ENCODE peak calls at places on chromosomes 12 and 14, in five cellular contexts. V, O, L, A and H are unnamed samples.

GRCh38 chr14:97580923-97581495 is 783.8 kb downstream of the VRK1 start:
- DNase-seq in V (no peak), A (no peak), L (no peak), O (no peak), H (no peak)

GRCh38 chr12:85281947-85282312 is 1.9 kb downstream of the ALX1 start:
- DNase-seq in V (no peak), L (no peak), A (no peak), O (no peak), H (no peak)

GRCh38 chr12:50641566-50641965 is 122.3 kb upstream of the ATF1 start:
- DNase-seq in O (no peak), A (no peak), L (no peak), V (no peak), H (peak; percentile 19)

GRCh38 chr14:22333408-22334274 is 255.4 kb downstream of the DAD1 start:
- DNase-seq in V (peak; percentile 85), A (peak; percentile 52), O (no peak), L (no peak), H (no peak)

GRCh38 chr12:112008918-112009317 is 4.0 kb downstream of the TMEM116 start:
- DNase-seq in A (no peak), L (no peak), V (no peak), O (no peak), H (no peak)

GRCh38 chr12:109530301-109530685 is 43.0 kb downstream of the MMAB start:
- DNase-seq in V (no peak), L (peak; percentile 89), A (no peak), O (no peak), H (no peak)

GRCh38 chr14:49992901-49993335 is 100.0 kb downstream of the ARF6 start:
- DNase-seq in L (no peak), V (peak; percentile 95), O (no peak), A (no peak), H (peak; percentile 46)

GRCh38 chr14:93104961-93105360 is 10.8 kb downstream of the ITPK1 start:
- DNase-seq in L (no peak), O (no peak), V (no peak), A (no peak), H (no peak)

DNA sequence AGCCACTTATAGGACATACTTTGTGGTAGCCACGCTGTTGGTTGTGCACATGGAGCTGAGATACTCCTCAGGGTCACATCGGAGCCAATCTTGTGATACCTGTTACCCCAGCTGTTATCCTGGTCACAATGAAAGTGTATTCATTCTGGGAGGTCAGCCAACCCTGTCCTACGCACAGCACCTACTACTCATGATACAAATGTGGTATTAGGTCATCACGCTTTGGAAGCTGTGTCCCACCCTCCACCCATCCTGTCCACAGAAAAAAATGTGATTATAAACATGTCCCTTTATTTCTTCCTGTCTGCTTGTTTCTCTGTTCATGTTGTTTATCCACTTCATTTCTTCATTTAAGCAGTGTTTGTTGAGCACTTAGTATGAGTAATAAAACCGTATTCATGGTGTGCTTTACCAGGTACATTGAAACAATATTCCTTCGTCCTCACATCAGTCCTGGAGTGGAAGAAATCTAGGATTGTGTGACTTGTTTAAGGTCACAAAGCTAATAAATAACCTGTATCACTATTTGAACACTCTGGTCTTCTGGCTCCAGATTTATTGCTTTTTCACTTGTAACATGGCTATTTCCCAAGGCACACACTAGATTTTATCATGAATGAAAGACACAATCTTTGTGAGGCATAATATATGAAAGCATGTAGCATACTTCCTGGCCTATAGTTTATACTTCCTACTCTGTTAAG is 73.1 kb downstream of the DERA start:
- DNase-seq in V (peak; percentile 20), L (no peak), A (no peak), O (no peak), H (no peak)
- H3K4me1 ChIP-seq in V (peaks cover 43% of the 10 kb centered on the region), L (no peaks in the 10 kb centered on the region), A (peaks cover 2% of the 10 kb centered on the region), O (no peaks in the 10 kb centered on the region), H (no peaks in the 10 kb centered on the region)

GRCh38 chr12:92278378-92278828 is 132.8 kb upstream of the BTG1 start:
- DNase-seq in A (no peak), O (no peak), V (peak; percentile 25), L (no peak), H (no peak)
- H3K27ac ChIP-seq in A (no peak overlapping the region), O (no peak overlapping the region), V (no peak overlapping the region), L (no peak overlapping the region), H (no peak overlapping the region)

GRCh38 chr12:6778571-6779550 is 6.5 kb downstream of the LAG3 start:
- DNase-seq in L (peak; percentile 99), O (peak; percentile 87), A (peak; percentile 82), V (peak; percentile 96), H (peak; percentile 89)

GRCh38 chr12:6778212-6778570 is 5.9 kb downstream of the LAG3 start:
- DNase-seq in L (no peak), O (no peak), A (no peak), V (peak; percentile 78), H (no peak)

GRCh38 chr12:6775185-6775770 is 3.0 kb downstream of the LAG3 start:
- DNase-seq in O (no peak), A (no peak), V (no peak), L (no peak), H (no peak)

GRCh38 chr12:6775775-6776174 is 3.5 kb downstream of the LAG3 start:
- DNase-seq in V (no peak), A (no peak), L (no peak), O (no peak), H (no peak)

GRCh38 chr12:6777386-6777785 is 5.1 kb downstream of the LAG3 start:
- DNase-seq in A (no peak), L (no peak), V (no peak), O (no peak), H (no peak)
- H3K4me3 ChIP-seq in A (no peak overlapping the region), L (no peak overlapping the region), V (no peak overlapping the region), O (no peak overlapping the region), H (no peak overlapping the region)

GRCh38 chr14:89719371-89720075 is 235.0 kb downstream of the EFCAB11 start:
- DNase-seq in A (no peak), V (no peak), L (no peak), O (no peak), H (no peak)
- H3K4me1 ChIP-seq in A (peaks cover 3% of the 10 kb centered on the region), V (peaks cover 2% of the 10 kb centered on the region), L (no peaks in the 10 kb centered on the region), O (peaks cover 75% of the 10 kb centered on the region), H (peaks cover 54% of the 10 kb centered on the region)

DNA sequence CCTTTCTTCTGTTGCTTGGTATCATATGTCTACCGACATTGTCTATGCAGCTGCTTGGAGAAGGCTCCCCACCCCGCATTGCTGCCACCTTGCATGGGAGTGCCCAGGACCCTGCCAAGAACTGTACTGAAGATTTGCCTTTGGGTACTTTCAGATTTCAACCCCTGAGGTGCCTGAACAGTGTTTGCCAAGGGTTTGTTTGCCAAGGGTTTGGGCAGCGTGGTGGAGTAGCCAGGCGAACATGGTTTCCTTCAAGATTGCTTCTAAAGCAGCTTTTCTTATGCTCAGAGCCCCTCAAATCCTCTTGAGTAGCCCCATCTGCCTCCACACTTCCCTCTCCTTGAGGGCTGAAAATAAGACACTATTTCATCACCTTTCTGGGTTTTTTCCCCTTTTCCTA is 25.3 kb upstream of the CRY1 start:
- DNase-seq in V (no peak), A (no peak), O (no peak), L (no peak), H (no peak)
- H3K27ac ChIP-seq in V (no peak overlapping the region), A (no peak overlapping the region), O (no peak overlapping the region), L (no peak overlapping the region), H (no peak overlapping the region)

DNA sequence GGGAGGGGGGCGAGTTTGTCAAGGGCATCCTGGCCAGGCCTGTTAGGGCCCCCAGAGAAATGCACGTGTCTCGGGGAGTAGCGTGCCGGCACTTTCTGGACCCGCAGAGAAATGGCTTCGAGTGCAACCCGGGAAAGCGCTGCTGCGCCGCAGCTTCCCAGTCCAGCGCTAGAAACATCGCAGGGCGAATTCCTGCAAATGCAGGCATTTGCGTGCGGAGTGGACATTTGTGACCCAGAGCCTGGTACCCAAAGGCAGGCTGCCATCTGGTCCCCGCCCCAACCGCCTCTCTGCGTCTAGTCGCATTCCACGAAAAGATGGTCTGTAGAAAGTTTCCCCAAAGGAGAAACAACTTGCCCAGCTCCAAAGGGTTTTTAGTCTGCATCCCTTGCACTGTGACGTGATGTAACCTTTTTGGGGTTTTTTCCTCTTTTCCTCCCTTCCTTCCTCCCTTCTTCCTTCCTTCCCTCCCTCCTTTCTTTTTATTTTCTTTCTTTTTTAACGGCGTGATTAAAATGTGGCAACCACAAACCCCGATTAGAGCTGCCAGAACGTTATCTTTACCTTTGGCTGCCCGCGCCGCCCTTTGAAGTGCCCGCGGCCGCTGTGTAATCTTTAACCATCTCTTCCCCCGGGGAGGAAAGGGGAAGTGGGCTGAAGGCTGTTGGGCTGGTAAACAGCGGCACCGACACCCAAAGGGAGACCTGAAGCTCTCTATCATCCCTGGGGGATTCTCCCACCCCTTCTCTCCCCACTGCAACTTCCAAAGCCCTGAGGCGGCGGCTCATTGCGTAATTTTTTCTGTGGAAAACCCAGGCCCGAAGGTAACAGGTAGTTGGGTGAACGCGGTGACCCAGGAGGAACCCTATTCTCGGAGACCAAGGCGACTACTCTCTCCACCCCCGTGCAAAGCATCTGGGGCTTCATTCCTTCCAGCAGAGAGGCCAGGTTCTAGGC is 1.1 kb downstream of the LGR5 start:
- DNase-seq in V (peak; percentile 26), A (no peak), L (no peak), O (no peak), H (no peak)
- H3K4me3 ChIP-seq in V (peak overlapping the region; percentile 53), A (no peak overlapping the region), L (no peak overlapping the region), O (no peak overlapping the region), H (no peak overlapping the region)

GRCh38 chr14:71729581-71729980 is 202.6 kb upstream of the RGS6 start:
- DNase-seq in O (no peak), V (no peak), L (no peak), A (no peak), H (no peak)
- H3K4me1 ChIP-seq in O (no peaks in the 10 kb centered on the region), V (peaks cover 44% of the 10 kb centered on the region), L (peaks cover 4% of the 10 kb centered on the region), A (peaks cover 27% of the 10 kb centered on the region), H (no peaks in the 10 kb centered on the region)

DNA sequence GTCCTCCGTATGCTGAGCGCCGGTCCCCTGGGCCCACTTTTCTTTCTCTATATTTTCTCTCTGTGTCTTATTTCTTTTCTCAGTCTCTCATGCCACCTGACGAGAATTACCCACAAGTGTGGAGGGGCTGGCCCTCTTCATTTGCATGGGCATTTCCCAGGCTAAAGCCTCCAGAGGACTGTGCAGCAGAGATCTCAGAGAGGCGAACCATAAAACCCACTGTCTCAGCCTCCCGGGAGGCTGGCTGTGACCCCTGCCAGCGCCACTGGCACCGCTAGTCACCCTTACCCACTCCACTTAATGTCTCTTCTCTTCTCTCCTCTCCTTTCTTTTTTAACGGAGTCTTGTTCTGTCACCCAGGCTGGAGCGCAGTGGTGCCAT is 7.1 kb upstream of the SERPINA9 start:
- DNase-seq in L (no peak), O (no peak), V (no peak), A (no peak), H (no peak)
- H3K27ac ChIP-seq in L (no peak overlapping the region), O (no peak overlapping the region), V (no peak overlapping the region), A (no peak overlapping the region), H (no peak overlapping the region)

GRCh38 chr12:4116251-4117111 is 157.1 kb upstream of the CCND2 start:
- DNase-seq in V (peak; percentile 59), O (no peak), L (no peak), A (peak; percentile 80), H (no peak)
- H3K4me3 ChIP-seq in V (no peak overlapping the region), O (no peak overlapping the region), L (no peak overlapping the region), A (no peak overlapping the region), H (peak overlapping the region; percentile 45)